ENCODE peak calls at places on chromosome 22, in ten cellular contexts. O, R, Q, W, H, P, I, N, B and D are unnamed samples.

GRCh38 chr22:49373289-49373666 is 454.4 kb downstream of the BRD1 start:
- DNase-seq in O (no peak), R (no peak), Q (no peak), W (no peak), H (no peak), P (no peak), I (no peak), N (no peak), B (no peak), D (no peak)

GRCh38 chr22:43151251-43152000 is at the start of gene TSPO:
- DNase-seq in O (peak; percentile 73), R (peak; percentile 82), Q (no peak), W (peak; percentile 14), H (peak; percentile 88), P (peak; percentile 67), I (peak; percentile 86), N (peak; percentile 85), B (no peak), D (peak; percentile 85)

GRCh38 chr22:30742291-30743256 is 47.9 kb downstream of the OSBP2 start:
- DNase-seq in O (no peak), R (peak; percentile 41), Q (no peak), W (no peak), H (no peak), P (no peak), I (no peak), N (no peak), B (no peak), D (no peak)

GRCh38 chr22:48490513-48491411 is 1336.9 kb downstream of the BRD1 start:
- DNase-seq in O (no peak), R (peak; percentile 23), Q (no peak), W (no peak), H (no peak), P (no peak), I (peak; percentile 23), N (no peak), B (no peak), D (no peak)

GRCh38 chr22:24208012-24208749 is 26.9 kb downstream of the SUSD2 start:
- DNase-seq in O (peak; percentile 63), R (peak; percentile 97), Q (no peak), W (no peak), H (no peak), P (no peak), I (peak; percentile 58), N (no peak), B (no peak), D (no peak)

GRCh38 chr22:48488149-48488551 is 1339.5 kb downstream of the BRD1 start:
- DNase-seq in O (no peak), R (peak; percentile 15), Q (peak; percentile 46), W (no peak), H (no peak), P (no peak), I (no peak), N (no peak), B (no peak), D (no peak)

GRCh38 chr22:20203142-20204099 is 52.6 kb upstream of the CCDC188 start:
- DNase-seq in O (peak; percentile 47), R (peak; percentile 47), Q (peak; percentile 50), W (peak; percentile 95), H (peak; percentile 64), P (no peak), I (peak; percentile 37), N (peak; percentile 41), B (peak; percentile 38), D (peak; percentile 43)

GRCh38 chr22:31952459-31952858 is 8.1 kb downstream of the YWHAH start:
- DNase-seq in O (no peak), R (peak; percentile 93), Q (no peak), W (no peak), H (no peak), P (no peak), I (no peak), N (no peak), B (no peak), D (peak; percentile 65)

GRCh38 chr22:19877626-19878339 is 23.1 kb upstream of the GNB1L start:
- DNase-seq in O (peak; percentile 1), R (no peak), Q (no peak), W (no peak), H (peak; percentile 37), P (no peak), I (no peak), N (no peak), B (no peak), D (no peak)

GRCh38 chr22:19748991-19749665 is 11.4 kb upstream of the TBX1 start:
- DNase-seq in O (no peak), R (no peak), Q (no peak), W (no peak), H (no peak), P (no peak), I (no peak), N (no peak), B (no peak), D (no peak)

GRCh38 chr22:35437038-35437437 is 37.1 kb downstream of the MCM5 start:
- DNase-seq in O (no peak), R (peak; percentile 16), Q (peak; percentile 54), W (no peak), H (no peak), P (no peak), I (no peak), N (no peak), B (peak; percentile 56), D (no peak)

GRCh38 chr22:48506506-48507145 is 1321.0 kb downstream of the BRD1 start:
- DNase-seq in O (no peak), R (no peak), Q (no peak), W (no peak), H (no peak), P (no peak), I (no peak), N (no peak), B (no peak), D (no peak)

GRCh38 chr22:30290679-30291333 is 1.5 kb upstream of the CASTOR1 start:
- DNase-seq in O (peak; percentile 98), R (peak; percentile 59), Q (peak; percentile 63), W (peak; percentile 20), H (peak; percentile 87), P (no peak), I (peak; percentile 91), N (peak; percentile 86), B (no peak), D (peak; percentile 95)

GRCh38 chr22:30947163-30947820 is 21.3 kb downstream of the MORC2 start:
- DNase-seq in O (peak; percentile 62), R (peak; percentile 28), Q (no peak), W (peak; percentile 62), H (no peak), P (no peak), I (no peak), N (peak; percentile 31), B (no peak), D (no peak)

GRCh38 chr22:40211481-40212052 is 33.8 kb downstream of the TNRC6B start:
- DNase-seq in O (no peak), R (no peak), Q (no peak), W (no peak), H (peak; percentile 49), P (no peak), I (no peak), N (no peak), B (no peak), D (no peak)

GRCh38 chr22:40215266-40215665 is 37.5 kb downstream of the TNRC6B start:
- DNase-seq in O (peak; percentile 51), R (no peak), Q (no peak), W (no peak), H (peak; percentile 68), P (no peak), I (peak; percentile 28), N (peak; percentile 28), B (no peak), D (peak; percentile 61)

GRCh38 chr22:40212126-40212525 is 34.4 kb downstream of the TNRC6B start:
- DNase-seq in O (no peak), R (peak; percentile 7), Q (no peak), W (no peak), H (no peak), P (no peak), I (no peak), N (no peak), B (no peak), D (no peak)

GRCh38 chr22:40210814-40211213 is 33.1 kb downstream of the TNRC6B start:
- DNase-seq in O (no peak), R (no peak), Q (no peak), W (no peak), H (no peak), P (no peak), I (no peak), N (no peak), B (no peak), D (no peak)

DNA sequence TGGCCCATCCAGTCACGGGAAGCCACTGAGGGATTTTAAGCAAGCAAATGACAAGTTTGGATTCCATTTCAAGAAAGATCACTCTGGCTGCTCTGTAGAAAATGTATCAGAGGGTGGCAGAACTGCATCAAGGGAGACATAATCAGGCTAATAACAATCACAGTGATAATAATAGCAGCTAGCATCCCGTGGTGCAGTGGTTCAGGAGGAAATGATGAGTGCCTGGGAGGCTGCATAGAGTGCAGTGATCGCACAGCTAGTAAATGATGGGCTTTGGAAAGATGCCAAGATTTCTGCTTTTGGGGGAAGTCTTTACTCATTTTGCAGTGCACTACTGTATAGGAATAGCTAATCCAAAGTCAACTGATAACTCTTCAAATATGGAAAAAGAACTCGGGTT is 35.8 kb downstream of the TNRC6B start:
- DNase-seq in O (no peak), R (no peak), Q (no peak), W (no peak), H (no peak), P (no peak), I (no peak), N (no peak), B (no peak), D (no peak)
- H3K27ac ChIP-seq in O (no peak overlapping the region), R (no peak overlapping the region), Q (no peak overlapping the region), W (no peak overlapping the region), H (no peak overlapping the region), P (no peak overlapping the region), I (peak overlapping the region; percentile 22), N (no peak overlapping the region), B (no peak overlapping the region), D (no peak overlapping the region)

GRCh38 chr22:45071618-45072017 is 61.8 kb upstream of the PHF21B start:
- DNase-seq in O (no peak), R (no peak), Q (no peak), W (no peak), H (no peak), P (no peak), I (no peak), N (no peak), B (no peak), D (no peak)
- H3K4me3 ChIP-seq in O (no peak overlapping the region), R (no peak overlapping the region), Q (no peak overlapping the region), W (no peak overlapping the region), H (no peak overlapping the region), P (no peak overlapping the region), I (no peak overlapping the region), N (no peak overlapping the region), B (no peak overlapping the region), D (no peak overlapping the region)

DNA sequence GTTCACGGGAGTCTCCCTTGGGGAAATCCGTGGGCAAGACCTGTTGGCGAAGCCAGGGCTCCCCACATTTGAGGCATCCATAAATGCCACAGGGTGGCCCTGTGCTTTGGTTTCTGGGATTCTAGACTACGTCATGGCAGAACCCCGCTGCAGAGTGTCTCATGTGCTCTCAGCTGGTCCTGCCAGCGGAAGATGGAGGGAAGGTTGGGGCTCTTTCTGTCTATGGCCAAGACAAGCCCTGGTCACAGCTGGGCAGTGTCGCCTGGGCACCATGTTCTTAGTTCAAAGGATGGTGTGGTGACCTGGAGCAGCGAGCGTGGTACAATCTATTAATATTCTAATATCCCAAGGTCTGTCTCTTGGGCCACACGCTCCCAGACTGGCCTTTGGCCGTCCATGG is 511.7 kb downstream of the TBC1D22A start:
- DNase-seq in O (no peak), R (no peak), Q (no peak), W (no peak), H (no peak), P (no peak), I (no peak), N (no peak), B (no peak), D (no peak)
- H3K27me3 ChIP-seq in O (no peaks in the 10 kb centered on the region), R (peaks cover 15% of the 10 kb centered on the region), Q (no peaks in the 10 kb centered on the region), W (no peaks in the 10 kb centered on the region), H (no peaks in the 10 kb centered on the region), P (no peaks in the 10 kb centered on the region), I (no peaks in the 10 kb centered on the region), N (peaks cover 69% of the 10 kb centered on the region), B (no peaks in the 10 kb centered on the region), D (peaks cover 5% of the 10 kb centered on the region)

GRCh38 chr22:50400931-50401330 is 57.8 kb downstream of the PPP6R2 start:
- DNase-seq in O (no peak), R (no peak), Q (no peak), W (no peak), H (no peak), P (no peak), I (no peak), N (no peak), B (no peak), D (no peak)
- H3K27ac ChIP-seq in O (no peak overlapping the region), R (no peak overlapping the region), Q (no peak overlapping the region), W (no peak overlapping the region), H (no peak overlapping the region), P (no peak overlapping the region), I (no peak overlapping the region), N (no peak overlapping the region), B (no peak overlapping the region), D (no peak overlapping the region)